ENCODE peak calls at places on chromosomes 11 and 22, in nine cellular contexts. M is fibroblast of mammary gland, C is RWPE1, Q is glutamatergic neuron, L is GM12865, O is tibial nerve, N is gastrocnemius medialis, W is kidney, E is IMR-90. D is an unnamed sample.

GRCh38 chr11:40186401-40187091 is 1272.9 kb downstream of the LRRC4C start:
- DNase-seq in M (no peak), C (no peak), Q (no peak), L (no peak), O (no peak), N (no peak), W (no peak), E (no peak), D (no peak)

GRCh38 chr11:2482745-2483144 is 37.9 kb downstream of the KCNQ1 start:
- DNase-seq in M (no peak), C (no peak), Q (no peak), L (no peak), O (no peak), N (no peak), W (no peak), E (no peak), D (no peak)

GRCh38 chr22:20532256-20532993 is 25.0 kb downstream of the MED15 start:
- DNase-seq in M (no peak), C (no peak), Q (no peak), L (no peak), O (no peak), N (no peak), W (no peak), E (no peak), D (no peak)

GRCh38 chr11:123566852-123567251 is 87.6 kb downstream of the SCN3B start:
- DNase-seq in M (no peak), C (no peak), Q (no peak), L (no peak), O (no peak), N (no peak), W (no peak), E (no peak), D (no peak)

GRCh38 chr22:30694171-30694637 is 470 bp upstream of the OSBP2 start:
- DNase-seq in M (peak; percentile 28), C (peak; percentile 18), Q (peak; percentile 53), L (peak; percentile 62), O (no peak), N (peak; percentile 25), W (peak; percentile 83), E (peak; percentile 35), D (peak; percentile 33)

GRCh38 chr11:9571071-9571765 is 2.3 kb upstream of the WEE1 start:
- DNase-seq in M (no peak), C (no peak), Q (no peak), L (no peak), O (no peak), N (no peak), W (no peak), E (no peak), D (no peak)

GRCh38 chr22:37101311-37102063 is 8.0 kb downstream of the TMPRSS6 start:
- DNase-seq in M (no peak), C (no peak), Q (no peak), L (no peak), O (no peak), N (no peak), W (no peak), E (no peak), D (no peak)

GRCh38 chr22:36239401-36240171 is at the start of gene APOL2:
- DNase-seq in M (peak; percentile 93), C (peak; percentile 86), Q (peak; percentile 67), L (peak; percentile 92), O (peak; percentile 79), N (peak; percentile 87), W (peak; percentile 94), E (peak; percentile 93), D (peak; percentile 80)

GRCh38 chr11:114064216-114064615 is 4.7 kb downstream of the ZBTB16 start:
- DNase-seq in M (no peak), C (no peak), Q (no peak), L (no peak), O (no peak), N (no peak), W (no peak), E (no peak), D (no peak)

GRCh38 chr11:74084796-74085541 is 76.1 kb upstream of the UCP3 start:
- DNase-seq in M (peak; percentile 10), C (no peak), Q (no peak), L (no peak), O (no peak), N (no peak), W (no peak), E (peak; percentile 52), D (no peak)

DNA sequence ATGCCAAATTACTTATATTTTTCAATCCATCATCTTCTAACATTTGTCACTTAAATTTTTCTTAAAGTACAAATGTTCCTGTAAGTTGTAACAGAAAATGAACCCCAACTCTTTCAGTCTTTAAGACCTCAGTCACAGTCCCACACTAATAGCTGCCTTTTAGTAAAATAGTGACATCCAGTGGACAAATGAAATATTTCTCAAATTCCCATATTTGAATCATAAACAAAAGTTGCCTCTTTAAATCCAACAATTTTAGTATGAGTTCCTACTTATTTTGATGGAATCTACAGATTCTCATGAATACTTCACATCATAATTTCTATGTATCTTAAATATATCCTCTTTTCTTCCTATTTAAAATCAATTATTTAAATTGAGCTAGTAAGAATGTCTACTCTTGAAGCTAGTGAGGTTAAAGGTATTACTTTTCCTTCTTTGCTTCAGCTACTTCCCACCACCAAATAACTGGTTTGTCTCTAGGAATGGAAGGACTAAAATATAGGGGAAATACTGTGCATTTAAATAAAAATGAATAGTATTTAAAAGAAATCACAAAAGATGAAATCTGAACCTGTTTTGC is 9.2 kb downstream of the LIN7C start:
- DNase-seq in M (peak; percentile 44), C (no peak), Q (no peak), L (peak; percentile 23), O (no peak), N (no peak), W (no peak), E (peak; percentile 27), D (no peak)
- TF ChIP-seq CTCF in M (peak; percentile 53), C (peak; percentile 66), Q (peak; percentile 46), L (peak; percentile 35), O (peak; percentile 49), N (peak; percentile 48), W (peak; percentile 35), E (peak; percentile 49), D (peak; percentile 34)

GRCh38 chr22:22195265-22196017 is 49.1 kb upstream of the VPREB1 start:
- DNase-seq in M (peak; percentile 57), C (peak; percentile 74), Q (peak; percentile 78), L (peak; percentile 92), O (peak; percentile 20), N (no peak), W (no peak), E (peak; percentile 37), D (peak; percentile 80)
- TF ChIP-seq CTCF in M (peak; percentile 75), C (peak; percentile 86), Q (peak; percentile 91), L (peak; percentile 95), O (peak; percentile 62), N (peak; percentile 69), W (peak; percentile 76), E (peak; percentile 58), D (peak; percentile 97)

DNA sequence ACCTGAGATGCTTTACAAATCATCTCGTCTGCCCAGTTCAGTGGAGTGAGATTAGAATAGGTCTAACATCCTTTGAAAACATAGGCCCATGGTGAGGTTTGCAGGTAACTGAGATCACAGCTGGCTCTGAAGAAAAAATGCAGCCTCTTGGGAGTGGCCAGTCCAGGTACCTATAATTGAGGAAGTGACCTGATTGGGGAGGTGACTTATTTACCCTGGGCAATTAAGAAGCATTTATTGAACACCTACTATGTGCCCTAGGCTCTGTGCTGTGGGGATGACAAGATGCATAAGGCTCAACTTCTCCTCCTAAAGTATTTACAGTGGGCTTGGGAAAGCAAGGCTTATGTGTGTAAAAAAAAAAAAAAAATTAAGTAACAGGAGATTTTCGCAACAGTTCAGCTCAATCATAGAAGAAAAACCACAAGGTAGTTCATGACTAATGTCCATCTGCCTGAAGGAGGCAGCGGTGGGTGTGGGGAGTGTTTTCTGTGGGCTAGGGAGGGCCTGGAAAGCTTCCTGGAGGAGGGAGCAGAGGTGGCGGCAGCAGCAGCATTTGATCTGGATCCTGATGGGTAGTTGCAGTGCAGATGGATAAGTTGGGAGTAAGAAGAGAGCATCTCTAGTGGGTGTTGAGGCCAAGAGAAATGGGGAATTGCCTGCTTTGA is 16.1 kb downstream of the MICAL2 start:
- DNase-seq in M (peak; percentile 95), C (peak; percentile 60), Q (no peak), L (no peak), O (no peak), N (no peak), W (no peak), E (peak; percentile 93), D (no peak)
- TF ChIP-seq CTCF in M (peak; percentile 9), C (no peak), Q (no peak), L (no peak), O (no peak), N (no peak), W (no peak), E (no peak), D (no peak)

DNA sequence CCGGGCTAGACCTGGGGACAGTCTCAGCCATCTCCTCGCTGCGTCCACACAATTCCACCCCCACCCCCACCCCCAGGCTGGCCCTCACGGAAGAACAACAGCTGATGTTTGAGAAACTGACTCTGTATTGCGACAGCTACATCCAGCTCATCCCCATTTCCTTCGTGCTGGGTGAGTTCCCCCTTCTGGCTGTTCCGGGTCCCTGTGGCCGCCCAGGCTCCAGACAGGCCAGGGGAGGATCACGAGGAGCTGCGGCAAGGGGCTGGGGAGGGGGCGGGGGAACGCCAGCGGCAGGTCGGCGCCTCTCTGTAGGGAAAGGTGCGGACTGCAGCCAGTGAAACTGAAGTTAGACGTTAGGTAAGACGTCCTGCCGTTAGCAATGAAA is 4.9 kb downstream of the BEST1 start:
- DNase-seq in M (peak; percentile 91), C (peak; percentile 65), Q (peak; percentile 53), L (no peak), O (no peak), N (peak; percentile 65), W (peak; percentile 90), E (peak; percentile 87), D (peak; percentile 38)
- TF ChIP-seq CTCF in M (peak; percentile 27), C (no peak), Q (no peak), L (no peak), O (peak; percentile 16), N (peak; percentile 29), W (peak; percentile 17), E (peak; percentile 37), D (no peak)

D was measured in endothelial cell.